ENCODE peak calls at places on chromosomes 6 and 20, in four cellular contexts. N, V, E and C are unnamed samples.

GRCh38 chr6:11706186-11706585 is 72.4 kb downstream of the ADTRP start:
- DNase-seq in N (no peak), V (no peak), E (no peak), C (no peak)

GRCh38 chr6:16498957-16499356 is 260.6 kb downstream of the GMPR start:
- DNase-seq in N (no peak), V (no peak), E (no peak), C (no peak)

GRCh38 chr20:32651537-32651936 is 22.2 kb downstream of the C20orf203 start:
- DNase-seq in N (no peak), V (no peak), E (no peak), C (no peak)

GRCh38 chr20:35404614-35405259 is 7.0 kb downstream of the UQCC1 start:
- DNase-seq in N (no peak), V (no peak), E (no peak), C (no peak)

GRCh38 chr20:38764563-38765355 is 16.5 kb downstream of the ACTR5 start:
- DNase-seq in N (no peak), V (peak), E (peak), C (no peak)

GRCh38 chr20:51634257-51634656 is 91.7 kb upstream of the NFATC2 start:
- DNase-seq in N (no peak), V (no peak), E (no peak), C (no peak)

GRCh38 chr6:16676978-16677377 is 84.3 kb downstream of the ATXN1 start:
- DNase-seq in N (no peak), V (peak), E (peak), C (no peak)

GRCh38 chr20:39563406-39563805 is 601.3 kb downstream of the DHX35 start:
- DNase-seq in N (no peak), V (no peak), E (no peak), C (no peak)

GRCh38 chr6:105072799-105073199 is 107.0 kb downstream of the POPDC3 start:
- DNase-seq in N (no peak), V (peak), E (peak), C (no peak)

GRCh38 chr20:23445596-23446217 is 6.2 kb downstream of the CSTL1 start:
- DNase-seq in N (no peak), V (peak), E (peak), C (no peak)

GRCh38 chr6:165191461-165191860 is 117.9 kb downstream of the C6orf118 start:
- DNase-seq in N (no peak), V (no peak), E (no peak), C (no peak)

GRCh38 chr6:4848382-4849068 is 72.3 kb downstream of the CDYL start:
- DNase-seq in N (peak), V (peak), E (peak), C (no peak)

GRCh38 chr6:101296184-101296583 is 97.3 kb upstream of the GRIK2 start:
- DNase-seq in N (no peak), V (peak), E (peak), C (peak)

GRCh38 chr6:27096834-27097511 is 150.5 kb upstream of the PRSS16 start:
- DNase-seq in N (peak), V (peak), E (peak), C (peak)

GRCh38 chr6:87384449-87384848 is 23.3 kb upstream of the CFAP206 start:
- DNase-seq in N (no peak), V (no peak), E (no peak), C (no peak)

GRCh38 chr20:19888269-19888669 is 128.9 kb upstream of the NAA20 start:
- DNase-seq in N (peak), V (no peak), E (peak), C (no peak)

GRCh38 chr6:153947817-153948447 is 91.1 kb upstream of the OPRM1 start:
- DNase-seq in N (peak), V (peak), E (peak), C (peak)

GRCh38 chr6:42260972-42261371 is 43.3 kb upstream of the MRPS10 start:
- DNase-seq in N (peak), V (peak), E (peak), C (peak)

GRCh38 chr6:159654483-159655098 is 38.5 kb downstream of the SOD2 start:
- DNase-seq in N (peak), V (peak), E (peak), C (no peak)

GRCh38 chr6:17850281-17850680 is 137.2 kb downstream of the KIF13A start:
- DNase-seq in N (no peak), V (no peak), E (no peak), C (no peak)

GRCh38 chr6:170224694-170225660 is 65.9 kb downstream of the DLL1 start:
- DNase-seq in N (no peak), V (no peak), E (no peak), C (no peak)

GRCh38 chr6:71589254-71589653 is 297.1 kb upstream of the RIMS1 start:
- DNase-seq in N (no peak), V (no peak), E (no peak), C (no peak)

GRCh38 chr20:53444386-53444785 is 149.3 kb downstream of the ZNF217 start:
- DNase-seq in N (peak), V (peak), E (no peak), C (no peak)

GRCh38 chr6:128275681-128276080 is 244.7 kb downstream of the PTPRK start:
- DNase-seq in N (no peak), V (no peak), E (peak), C (no peak)

GRCh38 chr6:134340574-134340973 is 22.7 kb upstream of the SGK1 start:
- DNase-seq in N (no peak), V (no peak), E (peak), C (no peak)

GRCh38 chr6:133201231-133201630 is 39.9 kb upstream of the EYA4 start:
- DNase-seq in N (no peak), V (no peak), E (no peak), C (no peak)

GRCh38 chr6:33277663-33278391 is 904 bp downstream of the B3GALT4 start:
- DNase-seq in N (no peak), V (no peak), E (no peak), C (no peak)

GRCh38 chr20:5950271-5951031 is at the start of the genes MCM8 and TRMT6:
- DNase-seq in N (peak), V (peak), E (peak), C (peak)

GRCh38 chr6:28474441-28475219 is 31.3 kb upstream of the ZSCAN23 start:
- DNase-seq in N (peak), V (peak), E (peak), C (peak)

GRCh38 chr20:25258463-25258805 is 10.5 kb downstream of the PYGB start:
- DNase-seq in N (no peak), V (no peak), E (no peak), C (no peak)

GRCh38 chr6:136446579-136447182 is 103.5 kb downstream of the MAP7 start:
- DNase-seq in N (no peak), V (peak), E (peak), C (no peak)

GRCh38 chr6:23021487-23021886 is 452.1 kb downstream of the HDGFL1 start:
- DNase-seq in N (no peak), V (no peak), E (no peak), C (no peak)

GRCh38 chr20:51021067-51022025 is 1.6 kb downstream of the KCNG1 start:
- DNase-seq in N (no peak), V (no peak), E (peak), C (no peak)

GRCh38 chr20:11063459-11063858 is 389.7 kb upstream of the JAG1 start:
- DNase-seq in N (no peak), V (no peak), E (no peak), C (no peak)

GRCh38 chr6:168232046-168232445 is 87.5 kb downstream of the DACT2 start:
- DNase-seq in N (no peak), V (no peak), E (no peak), C (no peak)

GRCh38 chr6:157219201-157220200 is 103.8 kb downstream of the TMEM242 start:
- DNase-seq in N (no peak), V (no peak), E (peak), C (no peak)
- TF ChIP-seq CTCF in N (no peak), V (no peak), E (no peak), C (no peak)

DNA sequence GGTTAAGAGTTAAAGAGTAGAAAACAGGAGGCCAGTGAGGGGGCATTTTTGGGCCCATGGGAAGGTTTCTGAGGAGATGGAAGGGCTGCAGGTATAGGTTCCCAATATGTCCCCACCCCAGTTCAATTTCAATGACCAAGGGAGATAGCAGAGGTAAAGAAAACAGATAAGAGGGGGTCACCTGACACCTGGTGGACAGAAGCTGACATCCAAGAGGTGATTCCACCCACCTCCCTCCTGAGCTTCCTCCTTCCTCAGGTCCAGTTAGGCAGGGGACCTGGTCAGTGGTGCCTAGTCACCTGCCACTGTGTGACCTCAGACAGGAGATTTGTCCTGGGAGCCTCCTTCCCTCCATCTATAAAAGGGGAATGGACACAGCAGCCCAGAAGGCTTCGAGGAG is 29.5 kb upstream of the MAS1L start:
- DNase-seq in N (no peak), V (no peak), E (no peak), C (no peak)
- TF ChIP-seq CTCF in N (no peak), V (no peak), E (no peak), C (no peak)

GRCh38 chr6:10404799-10405524 is 9.9 kb downstream of the TFAP2A start:
- DNase-seq in N (no peak), V (no peak), E (no peak), C (no peak)

GRCh38 chr6:10402648-10403311 is 12.1 kb downstream of the TFAP2A start:
- DNase-seq in N (no peak), V (no peak), E (no peak), C (no peak)

GRCh38 chr6:10403385-10404106 is 11.3 kb downstream of the TFAP2A start:
- DNase-seq in N (no peak), V (peak), E (peak), C (no peak)

GRCh38 chr6:10406556-10406955 is 8.3 kb downstream of the TFAP2A start:
- DNase-seq in N (no peak), V (no peak), E (no peak), C (no peak)

DNA sequence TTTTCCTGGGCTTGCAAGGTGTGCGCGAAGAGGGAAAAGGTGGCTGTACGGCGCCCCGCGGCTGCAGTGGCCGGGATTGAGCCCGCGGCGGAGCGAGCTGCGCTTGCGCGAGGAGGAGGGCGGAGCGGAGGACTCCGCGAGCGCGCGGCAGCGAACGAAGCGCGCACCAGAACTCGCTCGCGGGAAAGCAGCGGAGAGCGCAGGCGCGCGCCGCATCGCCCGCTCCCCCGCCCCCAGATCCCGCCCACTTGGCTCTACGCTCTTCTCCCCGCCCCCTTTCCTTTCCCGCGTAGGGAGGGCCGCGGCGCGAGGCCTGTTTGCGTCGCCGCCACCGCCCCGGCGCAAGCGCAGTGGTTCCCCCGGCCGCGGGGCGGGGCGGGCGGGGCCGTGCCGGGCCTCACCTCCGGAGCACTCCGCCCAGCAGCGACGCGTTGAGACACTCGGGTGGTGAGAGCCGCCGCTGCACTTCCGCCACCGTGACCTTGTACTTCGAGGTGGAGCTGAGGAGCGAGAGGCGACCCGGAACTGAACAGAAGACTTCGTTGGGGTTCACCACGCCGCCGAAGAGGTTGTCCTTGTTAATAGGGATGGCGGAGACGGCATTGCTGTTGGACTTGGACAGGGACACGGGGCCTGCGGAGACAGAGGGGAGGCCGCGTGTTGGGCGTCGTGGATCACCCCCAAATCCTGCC is 10.6 kb downstream of the TFAP2A start:
- DNase-seq in N (peak), V (peak), E (peak), C (peak)
- TF ChIP-seq CTCF in N (peak), V (peak), E (no peak), C (peak)

GRCh38 chr6:88763160-88763559 is 200.3 kb downstream of the RNGTT start:
- DNase-seq in N (no peak), V (peak), E (peak), C (no peak)

GRCh38 chr6:88760091-88760490 is 203.3 kb downstream of the RNGTT start:
- DNase-seq in N (no peak), V (no peak), E (peak), C (no peak)

DNA sequence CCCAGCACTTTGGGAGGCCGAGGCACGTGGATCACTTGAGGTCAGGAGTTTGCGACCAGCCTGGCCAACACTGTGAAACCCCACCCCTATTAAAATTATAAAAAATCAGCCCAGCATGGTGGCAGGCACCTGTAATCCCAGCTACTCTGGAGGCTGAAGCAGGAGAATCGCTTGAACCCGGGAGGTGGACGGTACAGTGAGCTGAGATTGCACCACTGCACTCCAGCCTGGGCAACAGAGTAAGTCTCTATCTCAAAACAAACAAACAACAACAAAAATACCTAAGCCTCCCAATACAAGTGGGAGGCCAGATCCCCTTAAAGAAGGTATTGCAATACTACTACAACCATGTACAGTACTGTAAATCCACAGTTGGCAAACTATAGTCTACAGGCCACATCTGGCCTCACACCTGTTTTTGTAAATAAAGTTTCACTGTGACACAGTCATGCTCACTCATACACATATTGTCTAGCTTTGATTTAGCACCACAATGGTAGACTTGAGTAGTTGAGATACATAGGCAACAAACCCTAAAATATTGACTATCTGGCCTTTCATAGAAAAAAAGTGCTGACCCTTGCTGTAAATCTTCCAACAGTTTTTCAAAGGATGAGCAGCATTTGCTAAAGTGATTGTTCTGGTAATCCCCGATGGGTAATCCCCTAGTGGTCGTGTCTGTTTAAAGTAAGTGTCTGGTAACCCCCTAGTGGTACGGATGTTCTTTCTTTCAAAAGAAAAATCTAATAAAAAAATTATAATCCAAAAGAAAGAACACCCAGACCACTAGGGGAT is 202.0 kb downstream of the RNGTT start:
- DNase-seq in N (no peak), V (no peak), E (no peak), C (no peak)
- TF ChIP-seq CTCF in N (no peak), V (no peak), E (no peak), C (peak)

GRCh38 chr20:43658723-43659419 is 8.0 kb upstream of the MYBL2 start:
- DNase-seq in N (no peak), V (no peak), E (no peak), C (no peak)
- TF ChIP-seq CTCF in N (no peak), V (peak), E (no peak), C (peak)

DNA sequence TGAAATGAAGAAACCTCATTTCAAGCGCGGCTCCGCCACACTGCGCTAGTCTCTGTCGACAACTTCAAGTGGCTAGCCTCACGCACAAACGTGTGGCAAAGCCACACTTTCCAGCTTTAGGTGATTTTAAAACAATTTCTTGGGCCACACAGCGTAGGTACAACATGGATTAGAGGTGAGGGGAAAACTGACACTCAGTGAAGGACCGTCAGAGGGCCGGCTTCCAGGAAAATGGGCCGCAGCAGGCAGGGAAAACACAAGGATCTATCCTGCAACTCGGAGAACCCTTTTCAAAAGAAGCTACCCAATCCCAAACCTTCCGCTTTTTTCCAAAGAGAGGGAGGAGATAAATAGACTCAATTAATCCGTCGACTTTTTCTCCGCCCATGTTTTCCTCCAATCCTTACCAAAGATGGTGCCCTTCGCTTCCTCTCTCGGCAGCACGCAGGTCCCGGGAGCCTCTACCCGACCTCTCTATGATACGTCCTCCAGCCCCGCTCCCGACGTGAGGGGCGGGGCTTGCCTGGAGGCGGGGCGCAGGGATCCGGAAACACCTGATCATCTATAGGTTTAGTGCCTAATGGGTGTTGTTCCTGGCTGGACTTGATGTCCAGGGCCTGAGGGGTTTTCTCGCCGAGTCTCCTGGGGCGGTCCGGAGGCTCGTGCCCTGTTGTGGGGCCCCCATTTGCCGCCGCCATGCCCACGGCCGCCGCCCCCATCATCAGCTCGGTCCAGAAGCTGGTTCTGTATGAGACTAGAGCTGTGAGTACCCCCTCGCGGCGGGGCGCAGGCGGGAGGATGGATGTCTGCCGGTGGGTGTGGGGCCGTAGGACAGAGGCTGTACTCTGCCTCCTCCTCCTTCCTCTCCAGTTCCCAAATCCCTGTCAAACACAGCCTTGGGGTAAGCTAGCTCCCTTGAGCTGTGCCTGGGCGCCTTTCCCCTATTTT is at the start of the genes AK9 and FIG4:
- DNase-seq in N (peak), V (peak), E (peak), C (peak)
- TF ChIP-seq CTCF in N (no peak), V (no peak), E (peak), C (no peak)

GRCh38 chr6:143986463-143986862 is 21.6 kb downstream of the PLAGL1 start:
- DNase-seq in N (no peak), V (no peak), E (no peak), C (no peak)

GRCh38 chr6:143980921-143981320 is 27.1 kb downstream of the PLAGL1 start:
- DNase-seq in N (no peak), V (peak), E (no peak), C (no peak)

GRCh38 chr6:143982968-143983367 is 25.1 kb downstream of the PLAGL1 start:
- DNase-seq in N (no peak), V (no peak), E (no peak), C (no peak)

GRCh38 chr6:143984670-143985069 is 23.4 kb downstream of the PLAGL1 start:
- DNase-seq in N (no peak), V (no peak), E (no peak), C (no peak)
- TF ChIP-seq CTCF in N (no peak), V (no peak), E (no peak), C (no peak)